ENCODE peak calls at places on chromosomes 16 and 17, in eight cellular contexts. One of them, this sample, is unnamed.

GRCh38 chr17:78645421-78646295 is 68.5 kb upstream of the DNAH17 start:
- DNase-seq in IMR-90: peak
- DNase-seq in GM23338: peak
- DNase-seq in AG04450: no peak
- DNase-seq in A549: peak
- DNase-seq in kidney: peak
- DNase-seq in cardiac muscle cell: no peak
- DNase-seq in tibial artery: peak
- DNase-seq in this sample: peak

GRCh38 chr17:39769974-39770587 is 32.3 kb downstream of the GRB7 start:
- DNase-seq in kidney: no peak
- DNase-seq in tibial artery: no peak
- DNase-seq in cardiac muscle cell: no peak
- DNase-seq in IMR-90: peak
- DNase-seq in A549: no peak
- DNase-seq in GM23338: no peak
- DNase-seq in AG04450: peak
- DNase-seq in this sample: no peak

GRCh38 chr16:29809850-29810698 is 1.9 kb upstream of the PRRT2 start:
- DNase-seq in IMR-90: no peak
- DNase-seq in cardiac muscle cell: no peak
- DNase-seq in kidney: no peak
- DNase-seq in AG04450: no peak
- DNase-seq in A549: no peak
- DNase-seq in GM23338: peak
- DNase-seq in tibial artery: no peak
- DNase-seq in this sample: peak

GRCh38 chr16:82589407-82589806 is 37.4 kb upstream of the CDH13 start:
- DNase-seq in AG04450: no peak
- DNase-seq in tibial artery: no peak
- DNase-seq in A549: no peak
- DNase-seq in IMR-90: no peak
- DNase-seq in GM23338: no peak
- DNase-seq in cardiac muscle cell: no peak
- DNase-seq in kidney: no peak
- DNase-seq in this sample: no peak

GRCh38 chr17:44757045-44757917 is 1.5 kb upstream of the ADAM11 start:
- DNase-seq in cardiac muscle cell: peak
- DNase-seq in AG04450: no peak
- DNase-seq in A549: no peak
- DNase-seq in GM23338: no peak
- DNase-seq in tibial artery: no peak
- DNase-seq in IMR-90: no peak
- DNase-seq in kidney: peak
- DNase-seq in this sample: no peak

GRCh38 chr17:76572201-76572910 is 13.3 kb downstream of the ST6GALNAC2 start:
- DNase-seq in AG04450: no peak
- DNase-seq in cardiac muscle cell: no peak
- DNase-seq in tibial artery: no peak
- DNase-seq in GM23338: no peak
- DNase-seq in kidney: peak
- DNase-seq in IMR-90: no peak
- DNase-seq in A549: no peak
- DNase-seq in this sample: no peak

GRCh38 chr16:22235839-22236745 is 30.0 kb downstream of the EEF2K start:
- DNase-seq in GM23338: no peak
- DNase-seq in IMR-90: no peak
- DNase-seq in kidney: no peak
- DNase-seq in tibial artery: peak
- DNase-seq in A549: no peak
- DNase-seq in cardiac muscle cell: no peak
- DNase-seq in AG04450: no peak
- DNase-seq in this sample: no peak

GRCh38 chr16:3027983-3028715 is 4.3 kb downstream of the THOC6 start:
- DNase-seq in GM23338: peak
- DNase-seq in tibial artery: peak
- DNase-seq in A549: peak
- DNase-seq in cardiac muscle cell: peak
- DNase-seq in IMR-90: peak
- DNase-seq in AG04450: no peak
- DNase-seq in kidney: peak
- DNase-seq in this sample: peak

GRCh38 chr17:28643979-28644781 is 778 bp downstream of the BLTP2 start:
- DNase-seq in GM23338: peak
- DNase-seq in A549: peak
- DNase-seq in IMR-90: peak
- DNase-seq in tibial artery: peak
- DNase-seq in AG04450: no peak
- DNase-seq in cardiac muscle cell: peak
- DNase-seq in kidney: no peak
- DNase-seq in this sample: peak

GRCh38 chr17:40501499-40501911 is at the start of gene TNS4:
- DNase-seq in IMR-90: no peak
- DNase-seq in GM23338: no peak
- DNase-seq in AG04450: no peak
- DNase-seq in A549: no peak
- DNase-seq in tibial artery: no peak
- DNase-seq in kidney: no peak
- DNase-seq in cardiac muscle cell: no peak
- DNase-seq in this sample: no peak

GRCh38 chr17:18382441-18383078 is 5.0 kb downstream of the EVPLL start:
- DNase-seq in AG04450: no peak
- DNase-seq in A549: no peak
- DNase-seq in IMR-90: no peak
- DNase-seq in cardiac muscle cell: no peak
- DNase-seq in kidney: no peak
- DNase-seq in tibial artery: no peak
- DNase-seq in GM23338: peak
- DNase-seq in this sample: no peak

GRCh38 chr17:65487990-65488389 is 73.5 kb downstream of the AXIN2 start:
- DNase-seq in IMR-90: no peak
- DNase-seq in tibial artery: no peak
- DNase-seq in AG04450: no peak
- DNase-seq in kidney: no peak
- DNase-seq in A549: no peak
- DNase-seq in GM23338: no peak
- DNase-seq in cardiac muscle cell: no peak
- DNase-seq in this sample: no peak

GRCh38 chr17:19978206-19978802 is 676 bp upstream of the AKAP10 start:
- DNase-seq in GM23338: peak
- DNase-seq in AG04450: no peak
- DNase-seq in A549: no peak
- DNase-seq in tibial artery: peak
- DNase-seq in cardiac muscle cell: no peak
- DNase-seq in kidney: no peak
- DNase-seq in IMR-90: no peak
- DNase-seq in this sample: no peak

GRCh38 chr17:740240-741055 is 8.1 kb downstream of the TLCD3A start:
- DNase-seq in AG04450: no peak
- DNase-seq in cardiac muscle cell: no peak
- DNase-seq in tibial artery: no peak
- DNase-seq in GM23338: no peak
- DNase-seq in kidney: peak
- DNase-seq in IMR-90: no peak
- DNase-seq in A549: no peak
- DNase-seq in this sample: no peak

GRCh38 chr17:16989953-16990860 is 18.3 kb upstream of the TNFRSF13B start:
- DNase-seq in IMR-90: peak
- DNase-seq in GM23338: no peak
- DNase-seq in tibial artery: no peak
- DNase-seq in kidney: no peak
- DNase-seq in cardiac muscle cell: no peak
- DNase-seq in AG04450: peak
- DNase-seq in A549: no peak
- DNase-seq in this sample: no peak

DNA sequence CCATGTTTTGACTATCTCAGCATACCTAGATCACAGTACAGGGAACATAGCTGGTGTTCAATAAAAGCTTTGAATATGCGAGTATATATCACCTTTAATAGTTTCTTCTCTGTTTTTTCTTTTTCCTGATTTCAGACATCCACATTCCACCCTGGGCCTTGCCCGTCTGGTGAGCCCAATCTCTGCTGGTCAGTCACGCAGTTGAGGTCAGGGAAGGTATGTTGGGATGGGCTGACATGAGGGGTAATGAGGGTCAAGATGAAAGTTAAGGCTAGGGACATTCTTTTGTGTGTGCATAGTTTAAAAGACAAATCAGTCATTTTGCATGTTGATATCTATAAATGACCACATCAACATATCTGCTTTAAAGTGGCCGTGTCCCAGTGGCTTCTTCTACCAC is 33.1 kb downstream of the KCNJ16 start:
- DNase-seq in tibial artery: no peak
- DNase-seq in AG04450: no peak
- DNase-seq in cardiac muscle cell: no peak
- DNase-seq in A549: no peak
- DNase-seq in IMR-90: no peak
- DNase-seq in kidney: no peak
- DNase-seq in GM23338: no peak
- DNase-seq in this sample: no peak
- H3K27ac ChIP-seq in tibial artery: no peak
- H3K27ac ChIP-seq in AG04450: no peak
- H3K27ac ChIP-seq in cardiac muscle cell: no peak
- H3K27ac ChIP-seq in A549: no peak
- H3K27ac ChIP-seq in IMR-90: no peak
- H3K27ac ChIP-seq in kidney: peak
- H3K27ac ChIP-seq in GM23338: no peak
- H3K27ac ChIP-seq in this sample: no peak

GRCh38 chr16:24800586-24800985 is 45.2 kb upstream of the SLC5A11 start:
- DNase-seq in A549: peak
- DNase-seq in AG04450: no peak
- DNase-seq in IMR-90: peak
- DNase-seq in kidney: no peak
- DNase-seq in cardiac muscle cell: peak
- DNase-seq in tibial artery: no peak
- DNase-seq in GM23338: peak
- DNase-seq in this sample: peak
- TF ChIP-seq CTCF in A549: peak
- TF ChIP-seq CTCF in AG04450: peak
- TF ChIP-seq CTCF in IMR-90: peak
- TF ChIP-seq CTCF in kidney: peak
- TF ChIP-seq CTCF in cardiac muscle cell: peak
- TF ChIP-seq CTCF in tibial artery: no peak
- TF ChIP-seq CTCF in GM23338: peak
- TF ChIP-seq CTCF in this sample: peak

DNA sequence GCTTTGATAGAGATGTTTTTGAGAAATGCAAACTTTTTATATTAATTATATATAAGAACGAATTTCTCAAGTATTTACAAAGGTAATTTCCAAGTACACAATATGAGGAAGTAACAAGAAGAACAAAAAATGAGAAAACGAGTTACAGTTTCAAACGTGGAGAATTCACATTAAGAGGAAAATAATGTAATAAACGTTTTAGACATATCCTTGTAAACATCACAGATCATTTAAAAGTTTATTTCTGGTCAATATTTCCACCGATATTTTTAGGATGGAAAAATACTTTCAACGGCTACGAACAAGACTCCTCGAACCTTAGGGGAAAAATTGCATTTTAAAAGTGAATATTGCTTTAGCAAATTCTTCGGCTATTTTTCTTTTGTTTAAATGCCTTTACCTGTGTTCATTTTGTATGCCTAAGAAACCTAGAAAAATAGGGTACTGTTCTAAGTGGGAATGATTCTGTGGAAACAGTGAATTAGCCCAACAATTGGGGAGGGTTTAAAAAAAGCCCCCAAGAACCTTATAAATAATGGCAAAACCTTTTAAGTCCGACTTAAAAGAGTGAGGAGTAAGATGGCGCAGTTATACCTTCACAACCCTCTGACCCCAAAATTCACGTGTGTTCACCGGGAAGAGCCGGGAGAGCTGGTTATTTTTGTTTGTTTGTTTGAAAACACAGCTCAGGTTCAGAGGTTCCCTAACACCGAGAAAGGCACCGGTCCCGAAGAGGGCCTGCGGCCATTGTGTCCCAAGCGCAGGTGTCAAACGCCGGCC is 3.3 kb downstream of the HNF1B start:
- DNase-seq in IMR-90: no peak
- DNase-seq in kidney: no peak
- DNase-seq in GM23338: no peak
- DNase-seq in AG04450: no peak
- DNase-seq in A549: peak
- DNase-seq in cardiac muscle cell: no peak
- DNase-seq in tibial artery: no peak
- DNase-seq in this sample: no peak
- H3K4me3 ChIP-seq in IMR-90: no peak
- H3K4me3 ChIP-seq in kidney: peak
- H3K4me3 ChIP-seq in GM23338: peak
- H3K4me3 ChIP-seq in AG04450: no peak
- H3K4me3 ChIP-seq in A549: peak
- H3K4me3 ChIP-seq in cardiac muscle cell: peak
- H3K4me3 ChIP-seq in tibial artery: peak
- H3K4me3 ChIP-seq in this sample: no peak

GRCh38 chr17:42675348-42675983 is 1.3 kb downstream of the PLEKHH3 start:
- DNase-seq in IMR-90: no peak
- DNase-seq in AG04450: no peak
- DNase-seq in cardiac muscle cell: peak
- DNase-seq in kidney: peak
- DNase-seq in tibial artery: no peak
- DNase-seq in GM23338: peak
- DNase-seq in A549: no peak
- DNase-seq in this sample: no peak
- H3K27ac ChIP-seq in IMR-90: peak
- H3K27ac ChIP-seq in AG04450: peak
- H3K27ac ChIP-seq in cardiac muscle cell: peak
- H3K27ac ChIP-seq in kidney: peak
- H3K27ac ChIP-seq in tibial artery: peak
- H3K27ac ChIP-seq in GM23338: no peak
- H3K27ac ChIP-seq in A549: peak
- H3K27ac ChIP-seq in this sample: no peak

GRCh38 chr17:61000911-61001310 is 323.3 kb downstream of the BCAS3 start:
- DNase-seq in kidney: no peak
- DNase-seq in tibial artery: no peak
- DNase-seq in IMR-90: peak
- DNase-seq in AG04450: peak
- DNase-seq in cardiac muscle cell: peak
- DNase-seq in GM23338: peak
- DNase-seq in A549: no peak
- DNase-seq in this sample: no peak
- TF ChIP-seq CTCF in kidney: no peak
- TF ChIP-seq CTCF in tibial artery: no peak
- TF ChIP-seq CTCF in IMR-90: peak
- TF ChIP-seq CTCF in AG04450: peak
- TF ChIP-seq CTCF in cardiac muscle cell: peak
- TF ChIP-seq CTCF in GM23338: peak
- TF ChIP-seq CTCF in A549: peak
- TF ChIP-seq CTCF in this sample: no peak